ENCODE peak calls at places on chromosomes 11 and 22, in four cellular contexts. R is GM13976, T is psoas muscle, O is heart right ventricle. S is an unnamed sample.

GRCh38 chr22:21937821-21938070 is 14.9 kb downstream of the PPM1F start:
- DNase-seq in R (no peak), T (no peak), O (no peak), S (peak)

GRCh38 chr11:441418-442274 is at the start of gene ANO9:
- DNase-seq in R (peak), T (peak), O (no peak), S (no peak)

GRCh38 chr22:21713428-21714058 is 22.1 kb downstream of the YPEL1 start:
- DNase-seq in R (no peak), T (no peak), O (no peak), S (no peak)

GRCh38 chr11:34161812-34162506 is 56.5 kb downstream of the NAT10 start:
- DNase-seq in R (no peak), T (peak), O (no peak), S (no peak)

GRCh38 chr11:113282898-113283297 is 31.5 kb upstream of the TTC12 start:
- DNase-seq in R (no peak), T (no peak), O (no peak), S (no peak)

GRCh38 chr11:121082670-121083069 is 18.4 kb upstream of the TECTA start:
- DNase-seq in R (no peak), T (no peak), O (no peak), S (peak)

GRCh38 chr22:44582016-44582415 is 84.0 kb upstream of the RTL6 start:
- DNase-seq in R (no peak), T (no peak), O (no peak), S (no peak)

GRCh38 chr22:29476116-29476515 is 3.9 kb upstream of the NEFH start:
- DNase-seq in R (no peak), T (no peak), O (no peak), S (no peak)

GRCh38 chr11:79663012-79663411 is 222.2 kb upstream of the TENM4 start:
- DNase-seq in R (no peak), T (no peak), O (no peak), S (no peak)

GRCh38 chr11:119699227-119699626 is 29.8 kb downstream of the NECTIN1 start:
- DNase-seq in R (no peak), T (peak), O (peak), S (peak)

GRCh38 chr22:36918730-36919129 is 5.3 kb downstream of the CSF2RB start:
- DNase-seq in R (no peak), T (no peak), O (no peak), S (no peak)
- TF ChIP-seq CTCF in R (no peak), T (no peak), O (no peak), S (no peak)

GRCh38 chr11:66958232-66958955 is at the start of gene PC:
- DNase-seq in R (peak), T (peak), O (peak), S (peak)

GRCh38 chr11:66958956-66959274 is 732 bp upstream of the PC start:
- DNase-seq in R (no peak), T (no peak), O (no peak), S (no peak)

GRCh38 chr11:66957971-66958231 is 282 bp downstream of the PC start:
- DNase-seq in R (peak), T (no peak), O (no peak), S (no peak)

GRCh38 chr11:66953431-66953833 is 4.8 kb downstream of the PC start:
- DNase-seq in R (no peak), T (no peak), O (no peak), S (no peak)

DNA sequence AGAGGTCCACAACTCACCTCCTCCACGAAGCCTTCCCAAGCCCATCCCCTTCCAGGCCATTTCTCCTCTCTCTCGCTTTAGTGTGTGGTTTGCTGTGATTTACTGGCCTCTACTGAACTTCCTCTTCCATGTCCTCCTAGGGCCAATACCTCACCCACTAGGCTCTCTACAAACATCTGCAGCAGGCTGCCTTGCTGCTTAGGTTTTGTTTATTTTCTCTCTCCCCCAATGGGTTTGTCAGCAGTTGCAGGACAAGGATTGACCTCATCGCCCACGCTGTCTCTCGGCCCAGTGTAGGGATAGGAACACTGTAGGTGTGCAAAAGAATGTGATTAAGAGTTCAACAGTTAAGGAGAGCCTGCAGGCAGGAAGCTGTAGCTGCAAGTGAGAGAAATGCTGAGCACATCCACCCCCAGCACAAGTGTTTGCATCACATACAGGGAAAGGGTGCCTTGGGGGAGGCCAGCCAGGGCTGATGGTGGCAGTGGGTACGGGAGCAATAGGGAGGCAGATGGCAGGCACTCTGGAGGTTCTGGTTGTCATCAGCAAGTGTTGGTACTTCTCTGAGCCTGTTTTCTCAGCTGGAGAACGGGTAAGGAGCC is 1.4 kb downstream of the PC start:
- DNase-seq in R (no peak), T (no peak), O (no peak), S (peak)
- TF ChIP-seq CTCF in R (no peak), T (no peak), O (no peak), S (peak)

DNA sequence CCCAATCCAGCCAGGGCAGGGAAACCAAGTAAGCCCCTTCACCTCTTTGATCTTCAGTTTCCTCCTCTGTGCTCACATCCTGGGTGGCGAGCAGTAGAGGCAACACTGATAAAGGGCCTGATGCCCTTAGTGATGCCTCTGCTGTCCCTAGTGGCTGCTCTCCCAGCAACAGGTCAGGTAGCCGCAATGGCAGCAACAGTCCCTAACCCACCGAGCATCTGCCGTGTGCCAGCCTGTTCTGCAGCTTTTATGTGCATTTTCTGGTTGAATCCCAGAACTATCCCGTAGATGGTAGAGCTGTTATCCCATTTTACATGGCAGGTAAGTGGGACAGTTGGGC is 5.2 kb downstream of the SCYL1 start:
- DNase-seq in R (no peak), T (no peak), O (no peak), S (no peak)
- TF ChIP-seq CTCF in R (no peak), T (no peak), O (no peak), S (peak)

GRCh38 chr11:35485656-35486318 is 39.6 kb downstream of the PAMR1 start:
- DNase-seq in R (peak), T (peak), O (peak), S (peak)
- TF ChIP-seq CTCF in R (peak), T (peak), O (peak), S (peak)

GRCh38 chr11:42992594-42992993 is 319.2 kb upstream of the API5 start:
- DNase-seq in R (no peak), T (no peak), O (no peak), S (no peak)
- TF ChIP-seq CTCF in R (no peak), T (no peak), O (no peak), S (no peak)

GRCh38 chr11:22432331-22433065 is 94.3 kb downstream of the SLC17A6 start:
- DNase-seq in R (peak), T (peak), O (peak), S (peak)

GRCh38 chr11:22430286-22430685 is 92.1 kb downstream of the SLC17A6 start:
- DNase-seq in R (no peak), T (no peak), O (no peak), S (no peak)

GRCh38 chr11:22431074-22431473 is 92.9 kb downstream of the SLC17A6 start:
- DNase-seq in R (no peak), T (no peak), O (no peak), S (no peak)

GRCh38 chr11:22426915-22427314 is 88.7 kb downstream of the SLC17A6 start:
- DNase-seq in R (no peak), T (no peak), O (no peak), S (no peak)
- TF ChIP-seq CTCF in R (no peak), T (no peak), O (no peak), S (no peak)

DNA sequence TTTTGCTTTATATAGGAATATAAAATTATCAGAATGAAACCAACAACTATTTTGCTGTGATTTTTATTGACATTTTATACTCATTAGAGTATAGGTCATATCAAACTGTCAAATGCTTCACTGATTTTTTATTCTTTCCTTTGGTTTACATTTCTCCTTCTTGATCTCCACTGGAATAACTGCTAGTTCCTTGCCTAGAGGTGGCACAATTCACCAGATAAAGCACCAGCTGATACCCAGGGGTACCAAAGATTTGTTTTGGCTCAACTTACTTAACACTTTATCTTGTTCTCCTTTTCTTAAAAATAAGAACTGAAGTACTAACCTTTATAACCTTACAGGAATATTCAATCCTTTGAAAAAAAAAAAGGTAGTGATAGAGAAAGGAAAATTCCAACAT is 725.1 kb upstream of the CHORDC1 start:
- DNase-seq in R (no peak), T (no peak), O (no peak), S (no peak)
- TF ChIP-seq CTCF in R (no peak), T (no peak), O (no peak), S (no peak)

DNA sequence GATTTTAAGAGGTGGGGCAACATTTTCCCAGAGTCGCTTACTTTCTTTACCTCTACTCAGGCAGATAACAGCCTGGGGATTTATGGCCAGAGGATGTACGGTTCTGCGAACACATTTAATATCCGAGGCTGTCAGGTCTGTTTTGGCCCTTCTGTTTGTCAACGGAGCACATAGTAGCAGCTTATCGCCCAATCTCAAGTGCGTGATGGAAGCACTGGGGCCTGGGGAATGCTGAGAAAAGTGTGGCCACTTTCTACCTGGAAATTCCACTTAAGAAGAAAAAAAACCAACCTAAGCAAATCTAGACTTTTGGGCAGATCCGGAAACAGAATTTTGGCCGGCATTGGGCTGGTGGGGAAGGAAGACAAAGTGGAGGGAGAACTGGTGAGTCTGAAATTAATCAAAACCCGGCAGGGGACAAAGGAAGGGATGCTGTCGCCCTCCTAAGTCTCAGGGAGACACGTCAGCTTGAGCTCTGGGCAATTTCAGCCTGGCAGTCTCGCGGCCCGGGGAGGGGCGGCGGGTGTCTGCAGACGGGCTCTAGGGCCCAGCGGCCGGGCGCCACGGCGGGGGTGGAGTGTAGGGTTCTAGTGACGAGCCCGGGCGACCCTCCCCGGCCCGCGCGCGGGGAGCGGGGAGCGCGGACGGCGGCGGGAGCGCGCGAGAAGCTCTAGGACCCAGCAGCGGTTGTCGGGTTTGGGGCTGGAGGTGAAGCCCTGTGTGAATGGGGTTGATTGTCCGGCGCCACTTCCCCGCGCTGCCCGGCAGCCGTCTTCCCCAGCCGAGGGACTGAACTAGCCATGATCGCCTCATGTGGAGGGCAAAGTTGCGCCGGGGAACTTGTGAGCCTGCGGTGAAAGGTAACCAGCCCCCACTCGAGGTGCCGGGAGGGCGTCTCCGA is at the start of gene AMOTL1:
- DNase-seq in R (peak), T (peak), O (peak), S (peak)
- TF ChIP-seq CTCF in R (no peak), T (no peak), O (no peak), S (no peak)

GRCh38 chr11:64751580-64751979 is 7.6 kb upstream of the RASGRP2 start:
- DNase-seq in R (no peak), T (peak), O (no peak), S (no peak)

GRCh38 chr11:64752106-64752970 is 7.4 kb downstream of the PYGM start:
- DNase-seq in R (no peak), T (peak), O (no peak), S (no peak)

GRCh38 chr11:64747961-64748715 is 4.2 kb upstream of the RASGRP2 start:
- DNase-seq in R (no peak), T (peak), O (no peak), S (peak)

GRCh38 chr11:64751136-64751535 is 7.2 kb upstream of the RASGRP2 start:
- DNase-seq in R (no peak), T (peak), O (no peak), S (no peak)

GRCh38 chr11:64750361-64751054 is 6.6 kb upstream of the RASGRP2 start:
- DNase-seq in R (no peak), T (peak), O (no peak), S (no peak)
- TF ChIP-seq CTCF in R (no peak), T (no peak), O (no peak), S (no peak)

GRCh38 chr11:57476883-57477506 is 16.7 kb downstream of the RTN4RL2 start:
- DNase-seq in R (peak), T (peak), O (peak), S (no peak)
- TF ChIP-seq CTCF in R (peak), T (peak), O (peak), S (peak)